ENCODE peak calls at places on chromosomes 1 and 21, in nine cellular contexts. One of them, this sample, is unnamed.

GRCh38 chr21:39218082-39218409 is 34.8 kb upstream of the PSMG1 start:
- DNase-seq in stimulated activated CD8-positive, alpha-beta memory T cell treated with anti-CD3 and anti-CD28 coated beads, Interleukin-15, amount 100 ng/mL, for 24 hours: no peak
- DNase-seq in neural crest cell: no peak
- DNase-seq in T-helper 2 cell treated with Interferon-gamma antibody and Interleukin-4, amounts not matched to agents 5 μg/mL and 100 μg/mL, for 36 hours: no peak
- DNase-seq in astrocyte: no peak
- DNase-seq in IMR-90: no peak
- DNase-seq in occipital lobe: no peak
- DNase-seq in astrocyte of the spinal cord: no peak
- DNase-seq in mesendoderm: no peak
- DNase-seq in this sample: no peak

GRCh38 chr1:111370871-111371270 is 56.7 kb downstream of the OVGP1 start:
- DNase-seq in stimulated activated CD8-positive, alpha-beta memory T cell treated with anti-CD3 and anti-CD28 coated beads, Interleukin-15, amount 100 ng/mL, for 24 hours: no peak
- DNase-seq in neural crest cell: no peak
- DNase-seq in T-helper 2 cell treated with Interferon-gamma antibody and Interleukin-4, amounts not matched to agents 5 μg/mL and 100 μg/mL, for 36 hours: no peak
- DNase-seq in astrocyte: no peak
- DNase-seq in IMR-90: no peak
- DNase-seq in occipital lobe: no peak
- DNase-seq in astrocyte of the spinal cord: no peak
- DNase-seq in mesendoderm: no peak
- DNase-seq in this sample: no peak

GRCh38 chr1:33361553-33362262 is 40.8 kb upstream of the A3GALT2 start:
- DNase-seq in stimulated activated CD8-positive, alpha-beta memory T cell treated with anti-CD3 and anti-CD28 coated beads, Interleukin-15, amount 100 ng/mL, for 24 hours: no peak
- DNase-seq in neural crest cell: no peak
- DNase-seq in T-helper 2 cell treated with Interferon-gamma antibody and Interleukin-4, amounts not matched to agents 5 μg/mL and 100 μg/mL, for 36 hours: no peak
- DNase-seq in astrocyte: no peak
- DNase-seq in IMR-90: no peak
- DNase-seq in occipital lobe: no peak
- DNase-seq in astrocyte of the spinal cord: no peak
- DNase-seq in mesendoderm: peak
- DNase-seq in this sample: no peak

GRCh38 chr1:29633784-29634183 is 397.5 kb downstream of the PTPRU start:
- DNase-seq in stimulated activated CD8-positive, alpha-beta memory T cell treated with anti-CD3 and anti-CD28 coated beads, Interleukin-15, amount 100 ng/mL, for 24 hours: no peak
- DNase-seq in neural crest cell: no peak
- DNase-seq in T-helper 2 cell treated with Interferon-gamma antibody and Interleukin-4, amounts not matched to agents 5 μg/mL and 100 μg/mL, for 36 hours: no peak
- DNase-seq in astrocyte: no peak
- DNase-seq in IMR-90: no peak
- DNase-seq in occipital lobe: no peak
- DNase-seq in astrocyte of the spinal cord: no peak
- DNase-seq in mesendoderm: no peak
- DNase-seq in this sample: no peak

GRCh38 chr1:224736619-224737352 is 120.7 kb downstream of the CNIH3 start:
- DNase-seq in stimulated activated CD8-positive, alpha-beta memory T cell treated with anti-CD3 and anti-CD28 coated beads, Interleukin-15, amount 100 ng/mL, for 24 hours: no peak
- DNase-seq in neural crest cell: no peak
- DNase-seq in T-helper 2 cell treated with Interferon-gamma antibody and Interleukin-4, amounts not matched to agents 5 μg/mL and 100 μg/mL, for 36 hours: no peak
- DNase-seq in astrocyte: peak
- DNase-seq in IMR-90: peak
- DNase-seq in occipital lobe: peak
- DNase-seq in astrocyte of the spinal cord: peak
- DNase-seq in mesendoderm: peak
- DNase-seq in this sample: no peak

GRCh38 chr1:153616885-153617428 is 832 bp upstream of the S100A14 start:
- DNase-seq in stimulated activated CD8-positive, alpha-beta memory T cell treated with anti-CD3 and anti-CD28 coated beads, Interleukin-15, amount 100 ng/mL, for 24 hours: no peak
- DNase-seq in neural crest cell: no peak
- DNase-seq in T-helper 2 cell treated with Interferon-gamma antibody and Interleukin-4, amounts not matched to agents 5 μg/mL and 100 μg/mL, for 36 hours: no peak
- DNase-seq in astrocyte: no peak
- DNase-seq in IMR-90: no peak
- DNase-seq in occipital lobe: no peak
- DNase-seq in astrocyte of the spinal cord: no peak
- DNase-seq in mesendoderm: no peak
- DNase-seq in this sample: no peak

GRCh38 chr1:231070758-231071443 is 30.8 kb upstream of the FAM89A start:
- DNase-seq in stimulated activated CD8-positive, alpha-beta memory T cell treated with anti-CD3 and anti-CD28 coated beads, Interleukin-15, amount 100 ng/mL, for 24 hours: no peak
- DNase-seq in neural crest cell: no peak
- DNase-seq in T-helper 2 cell treated with Interferon-gamma antibody and Interleukin-4, amounts not matched to agents 5 μg/mL and 100 μg/mL, for 36 hours: no peak
- DNase-seq in astrocyte: peak
- DNase-seq in IMR-90: no peak
- DNase-seq in occipital lobe: no peak
- DNase-seq in astrocyte of the spinal cord: no peak
- DNase-seq in mesendoderm: no peak
- DNase-seq in this sample: no peak

GRCh38 chr1:228391411-228392020 is 15.1 kb downstream of the TRIM11 start:
- DNase-seq in stimulated activated CD8-positive, alpha-beta memory T cell treated with anti-CD3 and anti-CD28 coated beads, Interleukin-15, amount 100 ng/mL, for 24 hours: no peak
- DNase-seq in neural crest cell: no peak
- DNase-seq in T-helper 2 cell treated with Interferon-gamma antibody and Interleukin-4, amounts not matched to agents 5 μg/mL and 100 μg/mL, for 36 hours: no peak
- DNase-seq in astrocyte: no peak
- DNase-seq in IMR-90: no peak
- DNase-seq in occipital lobe: no peak
- DNase-seq in astrocyte of the spinal cord: no peak
- DNase-seq in mesendoderm: no peak
- DNase-seq in this sample: no peak

GRCh38 chr1:16053781-16054502 is 10.4 kb downstream of the CLCNKB start:
- DNase-seq in stimulated activated CD8-positive, alpha-beta memory T cell treated with anti-CD3 and anti-CD28 coated beads, Interleukin-15, amount 100 ng/mL, for 24 hours: no peak
- DNase-seq in neural crest cell: no peak
- DNase-seq in T-helper 2 cell treated with Interferon-gamma antibody and Interleukin-4, amounts not matched to agents 5 μg/mL and 100 μg/mL, for 36 hours: no peak
- DNase-seq in astrocyte: no peak
- DNase-seq in IMR-90: no peak
- DNase-seq in occipital lobe: no peak
- DNase-seq in astrocyte of the spinal cord: no peak
- DNase-seq in mesendoderm: no peak
- DNase-seq in this sample: no peak

GRCh38 chr1:220441211-220441610 is 86.7 kb upstream of the MARK1 start:
- DNase-seq in stimulated activated CD8-positive, alpha-beta memory T cell treated with anti-CD3 and anti-CD28 coated beads, Interleukin-15, amount 100 ng/mL, for 24 hours: no peak
- DNase-seq in neural crest cell: no peak
- DNase-seq in T-helper 2 cell treated with Interferon-gamma antibody and Interleukin-4, amounts not matched to agents 5 μg/mL and 100 μg/mL, for 36 hours: no peak
- DNase-seq in astrocyte: no peak
- DNase-seq in IMR-90: no peak
- DNase-seq in occipital lobe: no peak
- DNase-seq in astrocyte of the spinal cord: no peak
- DNase-seq in mesendoderm: no peak
- DNase-seq in this sample: no peak

GRCh38 chr1:236766506-236766905 is 28.6 kb upstream of the MTR start:
- DNase-seq in stimulated activated CD8-positive, alpha-beta memory T cell treated with anti-CD3 and anti-CD28 coated beads, Interleukin-15, amount 100 ng/mL, for 24 hours: no peak
- DNase-seq in neural crest cell: no peak
- DNase-seq in T-helper 2 cell treated with Interferon-gamma antibody and Interleukin-4, amounts not matched to agents 5 μg/mL and 100 μg/mL, for 36 hours: no peak
- DNase-seq in astrocyte: no peak
- DNase-seq in IMR-90: no peak
- DNase-seq in occipital lobe: no peak
- DNase-seq in astrocyte of the spinal cord: no peak
- DNase-seq in mesendoderm: no peak
- DNase-seq in this sample: no peak

GRCh38 chr1:22190731-22191130 is 47.8 kb upstream of the WNT4 start:
- DNase-seq in stimulated activated CD8-positive, alpha-beta memory T cell treated with anti-CD3 and anti-CD28 coated beads, Interleukin-15, amount 100 ng/mL, for 24 hours: no peak
- DNase-seq in neural crest cell: no peak
- DNase-seq in T-helper 2 cell treated with Interferon-gamma antibody and Interleukin-4, amounts not matched to agents 5 μg/mL and 100 μg/mL, for 36 hours: no peak
- DNase-seq in astrocyte: no peak
- DNase-seq in IMR-90: no peak
- DNase-seq in occipital lobe: no peak
- DNase-seq in astrocyte of the spinal cord: no peak
- DNase-seq in mesendoderm: no peak
- DNase-seq in this sample: no peak

GRCh38 chr1:24322636-24323177 is 3.5 kb downstream of the GRHL3 start:
- DNase-seq in stimulated activated CD8-positive, alpha-beta memory T cell treated with anti-CD3 and anti-CD28 coated beads, Interleukin-15, amount 100 ng/mL, for 24 hours: no peak
- DNase-seq in neural crest cell: no peak
- DNase-seq in T-helper 2 cell treated with Interferon-gamma antibody and Interleukin-4, amounts not matched to agents 5 μg/mL and 100 μg/mL, for 36 hours: no peak
- DNase-seq in astrocyte: peak
- DNase-seq in IMR-90: no peak
- DNase-seq in occipital lobe: no peak
- DNase-seq in astrocyte of the spinal cord: no peak
- DNase-seq in mesendoderm: no peak
- DNase-seq in this sample: no peak

GRCh38 chr1:232575524-232576040 is 54.4 kb downstream of the SIPA1L2 start:
- DNase-seq in stimulated activated CD8-positive, alpha-beta memory T cell treated with anti-CD3 and anti-CD28 coated beads, Interleukin-15, amount 100 ng/mL, for 24 hours: no peak
- DNase-seq in neural crest cell: no peak
- DNase-seq in T-helper 2 cell treated with Interferon-gamma antibody and Interleukin-4, amounts not matched to agents 5 μg/mL and 100 μg/mL, for 36 hours: no peak
- DNase-seq in astrocyte: peak
- DNase-seq in IMR-90: peak
- DNase-seq in occipital lobe: no peak
- DNase-seq in astrocyte of the spinal cord: peak
- DNase-seq in mesendoderm: no peak
- DNase-seq in this sample: no peak

GRCh38 chr1:212941452-212941851 is 8.9 kb upstream of the VASH2 start:
- DNase-seq in stimulated activated CD8-positive, alpha-beta memory T cell treated with anti-CD3 and anti-CD28 coated beads, Interleukin-15, amount 100 ng/mL, for 24 hours: no peak
- DNase-seq in neural crest cell: no peak
- DNase-seq in T-helper 2 cell treated with Interferon-gamma antibody and Interleukin-4, amounts not matched to agents 5 μg/mL and 100 μg/mL, for 36 hours: no peak
- DNase-seq in astrocyte: no peak
- DNase-seq in IMR-90: no peak
- DNase-seq in occipital lobe: no peak
- DNase-seq in astrocyte of the spinal cord: no peak
- DNase-seq in mesendoderm: peak
- DNase-seq in this sample: no peak

GRCh38 chr21:34722684-34723300 is 54.0 kb downstream of the CLIC6 start:
- DNase-seq in stimulated activated CD8-positive, alpha-beta memory T cell treated with anti-CD3 and anti-CD28 coated beads, Interleukin-15, amount 100 ng/mL, for 24 hours: no peak
- DNase-seq in neural crest cell: peak
- DNase-seq in T-helper 2 cell treated with Interferon-gamma antibody and Interleukin-4, amounts not matched to agents 5 μg/mL and 100 μg/mL, for 36 hours: no peak
- DNase-seq in astrocyte: no peak
- DNase-seq in IMR-90: no peak
- DNase-seq in occipital lobe: no peak
- DNase-seq in astrocyte of the spinal cord: no peak
- DNase-seq in mesendoderm: peak
- DNase-seq in this sample: no peak

GRCh38 chr1:93616996-93617669 is 64.5 kb downstream of the BCAR3 start:
- DNase-seq in stimulated activated CD8-positive, alpha-beta memory T cell treated with anti-CD3 and anti-CD28 coated beads, Interleukin-15, amount 100 ng/mL, for 24 hours: no peak
- DNase-seq in neural crest cell: no peak
- DNase-seq in T-helper 2 cell treated with Interferon-gamma antibody and Interleukin-4, amounts not matched to agents 5 μg/mL and 100 μg/mL, for 36 hours: no peak
- DNase-seq in astrocyte: no peak
- DNase-seq in IMR-90: no peak
- DNase-seq in occipital lobe: peak
- DNase-seq in astrocyte of the spinal cord: no peak
- DNase-seq in mesendoderm: peak
- DNase-seq in this sample: no peak

GRCh38 chr1:25442178-25442577 is 11.5 kb downstream of the MACO1 start:
- DNase-seq in stimulated activated CD8-positive, alpha-beta memory T cell treated with anti-CD3 and anti-CD28 coated beads, Interleukin-15, amount 100 ng/mL, for 24 hours: no peak
- DNase-seq in neural crest cell: no peak
- DNase-seq in T-helper 2 cell treated with Interferon-gamma antibody and Interleukin-4, amounts not matched to agents 5 μg/mL and 100 μg/mL, for 36 hours: no peak
- DNase-seq in astrocyte: peak
- DNase-seq in IMR-90: peak
- DNase-seq in occipital lobe: no peak
- DNase-seq in astrocyte of the spinal cord: peak
- DNase-seq in mesendoderm: peak
- DNase-seq in this sample: no peak

GRCh38 chr21:31909772-31910470 is 37.1 kb downstream of the HUNK start:
- DNase-seq in stimulated activated CD8-positive, alpha-beta memory T cell treated with anti-CD3 and anti-CD28 coated beads, Interleukin-15, amount 100 ng/mL, for 24 hours: no peak
- DNase-seq in neural crest cell: no peak
- DNase-seq in T-helper 2 cell treated with Interferon-gamma antibody and Interleukin-4, amounts not matched to agents 5 μg/mL and 100 μg/mL, for 36 hours: no peak
- DNase-seq in astrocyte: no peak
- DNase-seq in IMR-90: no peak
- DNase-seq in occipital lobe: no peak
- DNase-seq in astrocyte of the spinal cord: no peak
- DNase-seq in mesendoderm: peak
- DNase-seq in this sample: no peak

GRCh38 chr1:96978431-96978830 is 256.8 kb downstream of the PTBP2 start:
- DNase-seq in stimulated activated CD8-positive, alpha-beta memory T cell treated with anti-CD3 and anti-CD28 coated beads, Interleukin-15, amount 100 ng/mL, for 24 hours: no peak
- DNase-seq in neural crest cell: no peak
- DNase-seq in T-helper 2 cell treated with Interferon-gamma antibody and Interleukin-4, amounts not matched to agents 5 μg/mL and 100 μg/mL, for 36 hours: no peak
- DNase-seq in astrocyte: no peak
- DNase-seq in IMR-90: peak
- DNase-seq in occipital lobe: no peak
- DNase-seq in astrocyte of the spinal cord: peak
- DNase-seq in mesendoderm: no peak
- DNase-seq in this sample: no peak

GRCh38 chr1:184048841-184049240 is 2.7 kb upstream of the TSEN15 start:
- DNase-seq in stimulated activated CD8-positive, alpha-beta memory T cell treated with anti-CD3 and anti-CD28 coated beads, Interleukin-15, amount 100 ng/mL, for 24 hours: no peak
- DNase-seq in neural crest cell: no peak
- DNase-seq in T-helper 2 cell treated with Interferon-gamma antibody and Interleukin-4, amounts not matched to agents 5 μg/mL and 100 μg/mL, for 36 hours: no peak
- DNase-seq in astrocyte: no peak
- DNase-seq in IMR-90: no peak
- DNase-seq in occipital lobe: no peak
- DNase-seq in astrocyte of the spinal cord: no peak
- DNase-seq in mesendoderm: no peak
- DNase-seq in this sample: no peak

GRCh38 chr1:113233441-113233840 is 156.9 kb upstream of the MAGI3 start:
- DNase-seq in stimulated activated CD8-positive, alpha-beta memory T cell treated with anti-CD3 and anti-CD28 coated beads, Interleukin-15, amount 100 ng/mL, for 24 hours: no peak
- DNase-seq in neural crest cell: no peak
- DNase-seq in T-helper 2 cell treated with Interferon-gamma antibody and Interleukin-4, amounts not matched to agents 5 μg/mL and 100 μg/mL, for 36 hours: no peak
- DNase-seq in astrocyte: no peak
- DNase-seq in IMR-90: no peak
- DNase-seq in occipital lobe: no peak
- DNase-seq in astrocyte of the spinal cord: no peak
- DNase-seq in mesendoderm: no peak
- DNase-seq in this sample: no peak

GRCh38 chr1:168297019-168297418 is 16.3 kb downstream of the TBX19 start:
- DNase-seq in stimulated activated CD8-positive, alpha-beta memory T cell treated with anti-CD3 and anti-CD28 coated beads, Interleukin-15, amount 100 ng/mL, for 24 hours: no peak
- DNase-seq in neural crest cell: no peak
- DNase-seq in T-helper 2 cell treated with Interferon-gamma antibody and Interleukin-4, amounts not matched to agents 5 μg/mL and 100 μg/mL, for 36 hours: no peak
- DNase-seq in astrocyte: no peak
- DNase-seq in IMR-90: no peak
- DNase-seq in occipital lobe: no peak
- DNase-seq in astrocyte of the spinal cord: no peak
- DNase-seq in mesendoderm: no peak
- DNase-seq in this sample: no peak

GRCh38 chr1:12132078-12132477 is 34.7 kb upstream of the TNFRSF1B start:
- DNase-seq in stimulated activated CD8-positive, alpha-beta memory T cell treated with anti-CD3 and anti-CD28 coated beads, Interleukin-15, amount 100 ng/mL, for 24 hours: no peak
- DNase-seq in neural crest cell: no peak
- DNase-seq in T-helper 2 cell treated with Interferon-gamma antibody and Interleukin-4, amounts not matched to agents 5 μg/mL and 100 μg/mL, for 36 hours: no peak
- DNase-seq in astrocyte: no peak
- DNase-seq in IMR-90: peak
- DNase-seq in occipital lobe: no peak
- DNase-seq in astrocyte of the spinal cord: no peak
- DNase-seq in mesendoderm: no peak
- DNase-seq in this sample: no peak

GRCh38 chr1:182699673-182700350 is 15.4 kb upstream of the RGS8 start:
- DNase-seq in stimulated activated CD8-positive, alpha-beta memory T cell treated with anti-CD3 and anti-CD28 coated beads, Interleukin-15, amount 100 ng/mL, for 24 hours: no peak
- DNase-seq in neural crest cell: peak
- DNase-seq in T-helper 2 cell treated with Interferon-gamma antibody and Interleukin-4, amounts not matched to agents 5 μg/mL and 100 μg/mL, for 36 hours: no peak
- DNase-seq in astrocyte: no peak
- DNase-seq in IMR-90: no peak
- DNase-seq in occipital lobe: no peak
- DNase-seq in astrocyte of the spinal cord: peak
- DNase-seq in mesendoderm: peak
- DNase-seq in this sample: peak

GRCh38 chr1:111833334-111833733 is 77.6 kb downstream of the DDX20 start:
- DNase-seq in stimulated activated CD8-positive, alpha-beta memory T cell treated with anti-CD3 and anti-CD28 coated beads, Interleukin-15, amount 100 ng/mL, for 24 hours: no peak
- DNase-seq in neural crest cell: no peak
- DNase-seq in T-helper 2 cell treated with Interferon-gamma antibody and Interleukin-4, amounts not matched to agents 5 μg/mL and 100 μg/mL, for 36 hours: no peak
- DNase-seq in astrocyte: peak
- DNase-seq in IMR-90: peak
- DNase-seq in occipital lobe: no peak
- DNase-seq in astrocyte of the spinal cord: no peak
- DNase-seq in mesendoderm: peak
- DNase-seq in this sample: no peak

GRCh38 chr21:36976882-36977651 is 10.6 kb upstream of the HLCS start:
- DNase-seq in stimulated activated CD8-positive, alpha-beta memory T cell treated with anti-CD3 and anti-CD28 coated beads, Interleukin-15, amount 100 ng/mL, for 24 hours: no peak
- DNase-seq in neural crest cell: peak
- DNase-seq in T-helper 2 cell treated with Interferon-gamma antibody and Interleukin-4, amounts not matched to agents 5 μg/mL and 100 μg/mL, for 36 hours: peak
- DNase-seq in astrocyte: peak
- DNase-seq in IMR-90: peak
- DNase-seq in occipital lobe: no peak
- DNase-seq in astrocyte of the spinal cord: peak
- DNase-seq in mesendoderm: peak
- DNase-seq in this sample: no peak